ENCODE peak calls at places on chromosomes 1 and 21, in six cellular contexts. F is kidney glomerular epithelial cell, Z is activated T-cell treated with anti-CD3 and anti-CD28 coated beads for 24 hours, C is RPMI8226, B is anterior cingulate cortex, D is NCI-H226. Y is an unnamed sample.

GRCh38 chr1:165298081-165298820 is 58.3 kb downstream of the LMX1A start:
- DNase-seq in B (no peak), F (no peak), Z (no peak), C (no peak), D (no peak), Y (no peak)

GRCh38 chr1:151713874-151714273 is 2.7 kb downstream of the CELF3 start:
- DNase-seq in Z (no peak), F (no peak), C (no peak), D (no peak), B (no peak), Y (no peak)

GRCh38 chr1:111576547-111576946 is 43.0 kb upstream of the RAP1A start:
- DNase-seq in Z (no peak), B (no peak), D (no peak), C (no peak), F (no peak), Y (no peak)

GRCh38 chr1:172206256-172206655 is 214.2 kb upstream of the C1orf105 start:
- DNase-seq in F (no peak), B (no peak), Z (no peak), C (no peak), D (no peak), Y (no peak)

GRCh38 chr1:248111157-248111556 is 16.2 kb downstream of the OR2L13 start:
- DNase-seq in D (no peak), Z (no peak), C (no peak), B (no peak), F (no peak), Y (no peak)

GRCh38 chr1:33719771-33720670 is 143.9 kb upstream of the HMGB4 start:
- DNase-seq in C (no peak), F (no peak), B (no peak), D (no peak), Z (no peak), Y (no peak)

GRCh38 chr21:31335957-31336738 is 7.9 kb downstream of the TIAM1 start:
- DNase-seq in B (peak; percentile 69), Z (peak; percentile 36), F (peak; percentile 65), D (peak; percentile 79), C (no peak), Y (no peak)

GRCh38 chr21:40143822-40144525 is 276.7 kb downstream of the PCP4 start:
- DNase-seq in C (peak; percentile 75), F (peak; percentile 49), D (no peak), B (peak; percentile 72), Z (peak; percentile 11), Y (peak; percentile 80)

GRCh38 chr1:220326578-220326977 is 54.3 kb upstream of the RAB3GAP2 start:
- DNase-seq in C (peak; percentile 31), D (no peak), F (no peak), Z (no peak), B (no peak), Y (no peak)

GRCh38 chr1:200437556-200438203 is 27.8 kb upstream of the ZNF281 start:
- DNase-seq in B (no peak), Z (no peak), F (peak; percentile 2), D (no peak), C (peak; percentile 11), Y (no peak)

GRCh38 chr1:154934358-154934948 is 2.1 kb downstream of the PMVK start:
- DNase-seq in D (no peak), Z (no peak), C (no peak), B (no peak), F (no peak), Y (no peak)

GRCh38 chr1:77624102-77624501 is 58.4 kb downstream of the ZZZ3 start:
- DNase-seq in B (no peak), F (no peak), D (no peak), Z (no peak), C (no peak), Y (no peak)

GRCh38 chr1:196685506-196685905 is 33.7 kb downstream of the CFH start:
- DNase-seq in Z (no peak), D (no peak), C (no peak), F (no peak), B (no peak), Y (no peak)

GRCh38 chr1:185966487-185966886 is 232.3 kb downstream of the HMCN1 start:
- DNase-seq in D (no peak), C (no peak), B (no peak), F (no peak), Z (no peak), Y (no peak)

GRCh38 chr1:160414836-160415235 is 14.5 kb downstream of the VANGL2 start:
- DNase-seq in F (no peak), B (no peak), D (no peak), C (no peak), Z (no peak), Y (no peak)

GRCh38 chr1:21950734-21951575 is 13.8 kb upstream of the HSPG2 start:
- DNase-seq in C (no peak), Z (no peak), B (no peak), D (no peak), F (no peak), Y (no peak)

Y was measured in head of caudate nucleus.